ENCODE peak calls at places on chromosomes 5 and 9, in five cellular contexts. B is tibial nerve, R is ovary, P is NB4, I is prostate gland. W is an unnamed sample.

GRCh38 chr5:72179816-72180440 is 72.7 kb downstream of the MAP1B start:
- DNase-seq in B (no peak), R (no peak), P (no peak), I (peak), W (no peak)

GRCh38 chr5:138360941-138361452 is 8.5 kb downstream of the KDM3B start:
- DNase-seq in B (no peak), R (no peak), P (no peak), I (no peak), W (no peak)

GRCh38 chr5:179623906-179624741 is 653 bp upstream of the HNRNPH1 start:
- DNase-seq in B (no peak), R (peak), P (peak), I (no peak), W (peak)

GRCh38 chr5:131671994-131672655 is 37.1 kb upstream of the RAPGEF6 start:
- DNase-seq in B (no peak), R (peak), P (no peak), I (peak), W (no peak)

GRCh38 chr5:178551059-178551458 is 39.1 kb downstream of the COL23A1 start:
- DNase-seq in B (no peak), R (no peak), P (peak), I (no peak), W (peak)

GRCh38 chr9:135010363-135010860 is 77.1 kb upstream of the OLFM1 start:
- DNase-seq in B (no peak), R (no peak), P (no peak), I (no peak), W (no peak)

GRCh38 chr9:21966140-21966851 is 27.9 kb downstream of the CDKN2A start:
- DNase-seq in B (no peak), R (no peak), P (no peak), I (no peak), W (no peak)

GRCh38 chr5:40409600-40409999 is 270.1 kb upstream of the PTGER4 start:
- DNase-seq in B (no peak), R (no peak), P (peak), I (no peak), W (no peak)

GRCh38 chr5:98774192-98775046 is 956 bp downstream of the RGMB start:
- DNase-seq in B (no peak), R (peak), P (peak), I (peak), W (peak)

GRCh38 chr5:36600847-36601527 is 5.4 kb upstream of the SLC1A3 start:
- DNase-seq in B (no peak), R (no peak), P (no peak), I (no peak), W (no peak)

GRCh38 chr9:89878687-89879086 is 273.9 kb downstream of the GADD45G start:
- DNase-seq in B (peak), R (peak), P (no peak), I (peak), W (no peak)

GRCh38 chr9:99565203-99565602 is 256.5 kb upstream of the NR4A3 start:
- DNase-seq in B (no peak), R (no peak), P (no peak), I (no peak), W (no peak)

GRCh38 chr9:95037789-95038521 is 279.6 kb downstream of the FANCC start:
- DNase-seq in B (no peak), R (no peak), P (no peak), I (no peak), W (no peak)

GRCh38 chr9:79883073-79883645 is 311.4 kb downstream of the TLE4 start:
- DNase-seq in B (no peak), R (no peak), P (peak), I (no peak), W (no peak)

GRCh38 chr9:28136113-28136512 is 562.8 kb upstream of the C9orf72 start:
- DNase-seq in B (no peak), R (no peak), P (no peak), I (no peak), W (no peak)

GRCh38 chr9:132965478-132965877 is 13.0 kb upstream of the GFI1B start:
- DNase-seq in B (no peak), R (no peak), P (no peak), I (no peak), W (no peak)

GRCh38 chr5:144484124-144484897 is 313.6 kb downstream of the KCTD16 start:
- DNase-seq in B (no peak), R (no peak), P (no peak), I (no peak), W (no peak)

GRCh38 chr9:13330396-13331004 is 51.0 kb upstream of the MPDZ start:
- DNase-seq in B (no peak), R (peak), P (no peak), I (no peak), W (no peak)

GRCh38 chr5:180786398-180787005 is 16.1 kb downstream of the MGAT1 start:
- DNase-seq in B (no peak), R (no peak), P (no peak), I (no peak), W (no peak)

GRCh38 chr5:139904566-139905400 is 109.2 kb downstream of the PSD2 start:
- DNase-seq in B (no peak), R (no peak), P (no peak), I (no peak), W (no peak)

GRCh38 chr5:95530441-95530840 is 24.3 kb downstream of the SKIC3 start:
- DNase-seq in B (no peak), R (no peak), P (no peak), I (no peak), W (no peak)

GRCh38 chr5:44011518-44011917 is 377.7 kb downstream of the FGF10 start:
- DNase-seq in B (no peak), R (no peak), P (no peak), I (no peak), W (no peak)

GRCh38 chr9:121646992-121647391 is 4.4 kb upstream of the DAB2IP start:
- DNase-seq in B (no peak), R (no peak), P (peak), I (no peak), W (peak)

GRCh38 chr9:5532301-5532700 is 22.0 kb downstream of the PDCD1LG2 start:
- DNase-seq in B (no peak), R (no peak), P (no peak), I (no peak), W (no peak)

GRCh38 chr5:23158179-23158578 is 305.0 kb upstream of the CDH12 start:
- DNase-seq in B (no peak), R (no peak), P (no peak), I (no peak), W (no peak)

GRCh38 chr9:126704157-126704941 is 90.6 kb downstream of the LMX1B start:
- DNase-seq in B (no peak), R (peak), P (peak), I (no peak), W (no peak)

GRCh38 chr5:175678074-175678473 is 20.2 kb downstream of the HRH2 start:
- DNase-seq in B (no peak), R (no peak), P (no peak), I (no peak), W (no peak)

GRCh38 chr5:111134080-111134479 is 41.9 kb downstream of the WDR36 start:
- DNase-seq in B (no peak), R (peak), P (peak), I (no peak), W (no peak)

GRCh38 chr9:84271004-84271886 is 69.3 kb downstream of the SLC28A3 start:
- DNase-seq in B (peak), R (peak), P (no peak), I (peak), W (no peak)

GRCh38 chr5:128782446-128782845 is 182.8 kb upstream of the SLC27A6 start:
- DNase-seq in B (peak), R (peak), P (no peak), I (peak), W (no peak)

GRCh38 chr5:178119915-178120660 is 6.8 kb downstream of the N4BP3 start:
- DNase-seq in B (no peak), R (no peak), P (no peak), I (no peak), W (no peak)

GRCh38 chr5:117102591-117102990 is 528.0 kb upstream of the SEMA6A start:
- DNase-seq in B (no peak), R (no peak), P (no peak), I (no peak), W (no peak)

GRCh38 chr9:89734561-89734960 is 129.7 kb downstream of the GADD45G start:
- DNase-seq in B (no peak), R (no peak), P (no peak), I (no peak), W (no peak)

GRCh38 chr5:102295534-102296228 is 403 bp downstream of the SLCO4C1 start:
- DNase-seq in B (no peak), R (no peak), P (peak), I (no peak), W (peak)

GRCh38 chr9:1400983-1401382 is 350.8 kb downstream of the DMRT2 start:
- DNase-seq in B (no peak), R (no peak), P (peak), I (no peak), W (no peak)

GRCh38 chr5:57445006-57445714 is 37.5 kb downstream of the ACTBL2 start:
- DNase-seq in B (no peak), R (no peak), P (no peak), I (no peak), W (no peak)

GRCh38 chr5:57439601-57440000 is 43.0 kb downstream of the ACTBL2 start:
- DNase-seq in B (no peak), R (no peak), P (no peak), I (no peak), W (no peak)

GRCh38 chr5:57442080-57442839 is 40.4 kb downstream of the ACTBL2 start:
- DNase-seq in B (no peak), R (no peak), P (no peak), I (no peak), W (peak)

GRCh38 chr5:57438162-57438561 is 44.4 kb downstream of the ACTBL2 start:
- DNase-seq in B (no peak), R (no peak), P (no peak), I (no peak), W (no peak)

GRCh38 chr5:57441557-57441956 is 41.1 kb downstream of the ACTBL2 start:
- DNase-seq in B (no peak), R (peak), P (peak), I (no peak), W (peak)
- TF ChIP-seq POLR2A in B (no peak), R (no peak), P (no peak), I (no peak), W (no peak)

GRCh38 chr9:137214620-137215019 is 7.4 kb downstream of the RNF208 start:
- DNase-seq in B (no peak), R (no peak), P (no peak), I (no peak), W (no peak)

GRCh38 chr9:137217276-137218211 is 4.5 kb downstream of the RNF208 start:
- DNase-seq in B (peak), R (peak), P (no peak), I (peak), W (no peak)

GRCh38 chr9:137215196-137215986 is 6.6 kb downstream of the RNF208 start:
- DNase-seq in B (no peak), R (no peak), P (no peak), I (no peak), W (no peak)

GRCh38 chr9:137218212-137218753 is 3.8 kb downstream of the RNF208 start:
- DNase-seq in B (no peak), R (no peak), P (no peak), I (no peak), W (no peak)

GRCh38 chr9:137216188-137216965 is 5.7 kb downstream of the RNF208 start:
- DNase-seq in B (no peak), R (no peak), P (no peak), I (no peak), W (no peak)
- TF ChIP-seq POLR2A in B (no peak), R (no peak), P (no peak), I (no peak), W (no peak)

GRCh38 chr5:125555591-125555990 is 809.2 kb upstream of the ZNF608 start:
- DNase-seq in B (no peak), R (no peak), P (no peak), I (no peak), W (no peak)

GRCh38 chr5:125558466-125558865 is 812.0 kb upstream of the ZNF608 start:
- DNase-seq in B (no peak), R (no peak), P (no peak), I (no peak), W (no peak)

GRCh38 chr5:125560476-125561225 is 814.2 kb upstream of the ZNF608 start:
- DNase-seq in B (no peak), R (no peak), P (peak), I (no peak), W (no peak)

GRCh38 chr5:125554355-125554754 is 807.9 kb upstream of the ZNF608 start:
- DNase-seq in B (no peak), R (no peak), P (no peak), I (no peak), W (no peak)

DNA sequence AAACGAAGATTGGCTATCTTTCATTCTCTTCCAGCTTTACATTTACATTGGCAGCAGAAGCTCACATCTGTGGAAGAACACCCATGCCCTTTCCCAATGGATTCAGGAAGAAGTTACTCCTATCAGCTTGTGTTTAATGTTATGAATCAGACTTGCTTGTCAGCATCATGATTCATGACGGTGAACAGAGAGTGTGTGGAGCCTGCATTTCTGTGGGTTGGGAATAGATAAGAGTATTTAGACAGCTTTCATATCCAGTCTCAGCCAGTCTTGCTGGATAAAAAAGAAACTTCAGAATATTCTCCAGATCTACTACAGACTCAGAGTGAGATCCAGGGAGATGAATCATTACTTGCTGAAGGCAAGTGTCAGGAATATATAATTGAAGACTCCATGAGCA is 812.9 kb upstream of the ZNF608 start:
- DNase-seq in B (no peak), R (no peak), P (no peak), I (no peak), W (no peak)
- TF ChIP-seq POLR2A in B (no peak), R (no peak), P (no peak), I (no peak), W (no peak)

GRCh38 chr5:172984244-172984953 is 828 bp downstream of the ATP6V0E1 start:
- DNase-seq in B (peak), R (peak), P (peak), I (peak), W (peak)
- TF ChIP-seq POLR2A in B (peak), R (no peak), P (no peak), I (no peak), W (peak)

GRCh38 chr5:157168286-157168685 is 2.2 kb upstream of the GARIN3 start:
- DNase-seq in B (no peak), R (no peak), P (no peak), I (no peak), W (no peak)

GRCh38 chr5:157166494-157167218 is 592 bp upstream of the GARIN3 start:
- DNase-seq in B (no peak), R (no peak), P (no peak), I (no peak), W (no peak)

GRCh38 chr5:157165668-157166067 is 396 bp downstream of the GARIN3 start:
- DNase-seq in B (no peak), R (no peak), P (no peak), I (no peak), W (no peak)

GRCh38 chr5:157166164-157166493 is at the start of gene GARIN3:
- DNase-seq in B (no peak), R (no peak), P (no peak), I (no peak), W (no peak)

GRCh38 chr5:157167219-157167621 is 1.2 kb upstream of the GARIN3 start:
- DNase-seq in B (no peak), R (no peak), P (no peak), I (no peak), W (no peak)
- TF ChIP-seq POLR2A in B (no peak), R (no peak), P (no peak), I (no peak), W (no peak)

GRCh38 chr9:109973336-109973735 is 193.3 kb downstream of the PALM2AKAP2 start:
- DNase-seq in B (no peak), R (no peak), P (no peak), I (no peak), W (no peak)

GRCh38 chr9:109976328-109976702 is 196.3 kb downstream of the PALM2AKAP2 start:
- DNase-seq in B (no peak), R (no peak), P (no peak), I (no peak), W (no peak)

GRCh38 chr9:109974918-109975276 is 194.9 kb downstream of the PALM2AKAP2 start:
- DNase-seq in B (no peak), R (no peak), P (no peak), I (no peak), W (no peak)

GRCh38 chr9:109975574-109976327 is 195.8 kb downstream of the PALM2AKAP2 start:
- DNase-seq in B (no peak), R (no peak), P (no peak), I (no peak), W (no peak)

DNA sequence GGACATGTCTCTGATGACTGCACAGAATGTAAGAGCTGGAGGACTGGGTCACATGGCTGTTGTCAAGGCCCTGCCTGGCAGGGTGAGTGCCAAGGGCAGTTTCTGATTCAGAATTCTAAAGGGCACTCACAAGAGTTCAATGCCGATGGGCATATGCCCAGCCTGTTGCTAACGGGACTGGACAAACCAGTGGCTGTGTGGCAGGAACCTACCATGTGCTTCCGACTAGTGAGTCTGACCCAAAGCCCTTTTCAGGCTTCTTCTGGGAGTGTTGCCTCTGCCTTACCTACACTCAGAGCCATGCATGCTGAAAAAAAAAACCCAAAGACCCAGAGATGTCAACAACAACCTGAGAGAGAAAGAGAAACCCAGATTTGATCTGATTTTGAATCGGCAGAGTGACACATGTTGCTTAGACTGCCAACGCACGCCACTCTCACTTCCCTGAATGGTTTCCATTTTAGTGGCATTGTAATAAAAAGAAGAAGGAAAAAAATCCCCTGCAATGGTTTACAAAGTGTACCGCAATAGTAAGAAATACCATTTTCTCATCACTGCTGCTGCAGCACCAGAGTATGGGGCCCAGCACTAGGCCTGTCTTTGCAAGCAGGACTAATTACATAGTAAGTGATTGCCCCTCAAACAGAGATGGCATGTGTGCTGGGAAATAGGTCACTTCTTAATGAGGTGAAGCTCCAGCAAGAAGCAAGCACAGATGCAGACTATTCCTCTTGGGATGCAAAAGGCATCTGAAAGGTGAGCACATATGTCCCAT is 194.3 kb downstream of the PALM2AKAP2 start:
- DNase-seq in B (no peak), R (no peak), P (no peak), I (no peak), W (no peak)
- TF ChIP-seq POLR2A in B (no peak), R (no peak), P (no peak), I (no peak), W (no peak)

GRCh38 chr5:141326088-141326854 is 4.0 kb upstream of the PCDHGA1 start:
- DNase-seq in B (no peak), R (peak), P (peak), I (no peak), W (peak)
- TF ChIP-seq POLR2A in B (peak), R (peak), P (no peak), I (no peak), W (no peak)

DNA sequence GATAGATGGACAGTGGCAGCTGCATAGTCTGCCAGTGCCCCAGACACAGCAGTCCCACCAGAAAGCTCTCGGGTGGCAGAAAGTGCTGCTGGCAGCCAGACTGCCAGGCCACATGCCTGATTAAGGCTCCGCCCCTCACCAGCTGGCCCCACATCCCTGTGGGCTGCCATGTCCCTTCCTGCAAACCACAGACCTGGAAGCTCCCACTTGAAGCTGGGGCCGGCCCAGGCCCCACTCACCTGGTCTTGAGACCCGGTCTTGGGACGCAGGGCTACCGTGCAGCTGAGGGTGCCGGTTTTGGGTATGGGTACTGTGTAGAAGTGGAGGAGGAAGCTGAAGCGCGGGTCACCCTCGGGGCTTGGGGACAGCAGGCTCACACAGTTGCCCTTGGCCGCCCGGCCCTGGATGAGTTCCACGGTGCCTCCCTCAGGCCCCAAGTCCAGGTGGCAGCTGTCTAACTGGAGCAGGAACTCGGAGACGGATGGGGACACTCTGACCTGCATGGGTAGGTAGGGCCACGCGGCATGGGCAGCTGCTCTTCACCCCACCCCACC is 15.3 kb downstream of the FPGS start:
- DNase-seq in B (no peak), R (no peak), P (no peak), I (no peak), W (no peak)
- TF ChIP-seq POLR2A in B (no peak), R (no peak), P (no peak), I (no peak), W (no peak)

GRCh38 chr5:14242871-14243383 is 99.8 kb downstream of the TRIO start:
- DNase-seq in B (no peak), R (no peak), P (no peak), I (no peak), W (no peak)
- TF ChIP-seq POLR2A in B (no peak), R (no peak), P (no peak), I (no peak), W (no peak)

W was measured in erythroblast.